ENCODE peak calls at places on chromosomes 13 and 19, in ten cellular contexts. H, V, A, M, D, G, J, X, B and P are unnamed samples.
A peak's percentile ranks its signal among the peaks of the same experiment; 100 is the strongest.

GRCh38 chr13:48531416-48532145 is 1.3 kb downstream of the RCBTB2 start:
- DNase-seq in M (no peak), J (no peak), D (no peak), G (no peak), B (no peak), H (no peak), A (no peak), X (no peak), V (no peak), P (no peak)

GRCh38 chr19:12649941-12650340 is 16.6 kb downstream of the MAN2B1 start:
- DNase-seq in M (no peak), X (no peak), H (no peak), A (no peak), D (no peak), B (no peak), G (no peak), V (no peak), J (no peak), P (no peak)

GRCh38 chr19:16002380-16002779 is 53.6 kb downstream of the OR10H4 start:
- DNase-seq in A (no peak), H (no peak), B (no peak), X (no peak), J (no peak), V (no peak), G (no peak), M (no peak), D (no peak), P (no peak)

GRCh38 chr13:23380534-23380933 is 53.0 kb downstream of the SACS start:
- DNase-seq in D (no peak), X (peak; percentile 34), B (no peak), V (no peak), A (no peak), J (no peak), G (no peak), M (peak; percentile 30), H (no peak), P (peak; percentile 81)

GRCh38 chr13:51920267-51920666 is 58.5 kb downstream of the CCDC70 start:
- DNase-seq in B (no peak), V (no peak), D (peak; percentile 55), J (no peak), H (no peak), A (no peak), M (no peak), G (no peak), X (no peak), P (no peak)

GRCh38 chr19:51246153-51246552 is 4.7 kb upstream of the SIGLECL1 start:
- DNase-seq in B (no peak), J (no peak), M (no peak), H (no peak), X (no peak), G (peak; percentile 16), D (no peak), A (no peak), V (no peak), P (no peak)

GRCh38 chr13:92719868-92720267 is 506.7 kb upstream of the GPC6 start:
- DNase-seq in V (no peak), X (no peak), H (no peak), D (no peak), J (no peak), B (no peak), A (no peak), M (no peak), G (peak; percentile 77), P (no peak)

GRCh38 chr19:56084835-56085536 is 36.1 kb downstream of the ZNF787 start:
- DNase-seq in D (no peak), X (no peak), G (no peak), V (no peak), M (no peak), H (no peak), J (no peak), A (no peak), B (no peak), P (no peak)

DNA sequence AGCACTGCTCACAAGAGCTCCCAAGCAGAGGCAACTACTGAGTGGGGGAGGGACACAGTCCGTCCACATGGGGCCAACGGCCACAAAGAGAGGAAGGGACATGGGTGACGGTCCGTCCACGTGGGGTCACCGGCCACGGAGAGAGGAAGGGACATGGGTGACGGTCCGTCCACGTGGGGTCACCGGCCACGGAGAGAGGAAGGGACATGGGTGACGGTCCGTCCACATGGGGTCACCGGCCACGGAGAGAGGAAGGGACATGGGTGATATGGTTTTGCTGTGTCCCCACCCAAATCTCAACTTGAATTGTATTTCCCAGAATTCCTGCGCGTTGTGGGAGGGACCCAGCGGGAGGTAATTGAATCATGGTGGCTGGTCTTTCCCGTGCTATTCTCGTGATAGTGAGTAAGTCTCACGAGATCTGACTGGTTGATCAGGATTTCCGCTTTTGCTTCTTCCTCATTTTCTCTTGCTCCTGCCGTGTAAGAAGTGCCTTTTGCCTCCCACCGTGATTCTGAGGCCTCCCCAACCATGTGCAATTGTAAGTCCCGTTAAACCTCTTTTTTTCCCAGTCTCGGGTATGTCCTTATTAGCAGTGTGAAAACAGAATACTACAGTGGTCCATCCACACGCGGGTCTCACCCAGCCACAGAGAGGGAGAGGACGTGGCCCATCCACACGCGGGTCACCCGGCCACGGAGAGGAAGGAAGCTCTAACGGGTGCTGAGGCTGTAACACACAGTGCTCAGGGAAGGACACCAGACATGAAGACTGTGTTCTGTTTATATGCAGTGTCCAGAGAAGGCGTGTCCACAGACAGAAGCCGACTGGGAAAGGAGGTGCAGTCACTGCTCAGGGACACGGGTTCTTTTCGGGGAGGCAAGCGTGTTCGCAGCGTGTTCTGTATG is 48.5 kb downstream of the GAS6 start:
- DNase-seq in G (no peak), H (no peak), D (no peak), B (peak; percentile 34), J (no peak), A (no peak), V (no peak), M (no peak), X (no peak), P (no peak)
- H3K4me3 ChIP-seq in G (no peak overlapping the region), H (peak overlapping the region; percentile 28), D (no peak overlapping the region), B (peak overlapping the region; percentile 28), J (no peak overlapping the region), A (no peak overlapping the region), V (peak overlapping the region; percentile 30), M (no peak overlapping the region), X (no peak overlapping the region), P (no peak overlapping the region)

GRCh38 chr19:17679526-17680234 is 8.5 kb downstream of the UNC13A start:
- DNase-seq in V (no peak), B (no peak), A (no peak), J (no peak), M (no peak), D (no peak), H (no peak), X (no peak), G (peak; percentile 37), P (no peak)

GRCh38 chr19:17682273-17682672 is 5.9 kb downstream of the UNC13A start:
- DNase-seq in M (no peak), D (no peak), J (no peak), A (no peak), X (no peak), B (no peak), H (no peak), V (no peak), G (no peak), P (no peak)

GRCh38 chr19:17683078-17683477 is 5.1 kb downstream of the UNC13A start:
- DNase-seq in V (no peak), H (no peak), X (no peak), B (no peak), A (no peak), J (no peak), M (no peak), G (no peak), D (no peak), P (no peak)

GRCh38 chr19:17680235-17680722 is 7.9 kb downstream of the UNC13A start:
- DNase-seq in H (peak; percentile 21), J (no peak), D (peak; percentile 95), B (peak; percentile 88), V (no peak), X (peak; percentile 86), G (peak; percentile 64), A (peak; percentile 28), M (peak; percentile 62), P (peak; percentile 7)

DNA sequence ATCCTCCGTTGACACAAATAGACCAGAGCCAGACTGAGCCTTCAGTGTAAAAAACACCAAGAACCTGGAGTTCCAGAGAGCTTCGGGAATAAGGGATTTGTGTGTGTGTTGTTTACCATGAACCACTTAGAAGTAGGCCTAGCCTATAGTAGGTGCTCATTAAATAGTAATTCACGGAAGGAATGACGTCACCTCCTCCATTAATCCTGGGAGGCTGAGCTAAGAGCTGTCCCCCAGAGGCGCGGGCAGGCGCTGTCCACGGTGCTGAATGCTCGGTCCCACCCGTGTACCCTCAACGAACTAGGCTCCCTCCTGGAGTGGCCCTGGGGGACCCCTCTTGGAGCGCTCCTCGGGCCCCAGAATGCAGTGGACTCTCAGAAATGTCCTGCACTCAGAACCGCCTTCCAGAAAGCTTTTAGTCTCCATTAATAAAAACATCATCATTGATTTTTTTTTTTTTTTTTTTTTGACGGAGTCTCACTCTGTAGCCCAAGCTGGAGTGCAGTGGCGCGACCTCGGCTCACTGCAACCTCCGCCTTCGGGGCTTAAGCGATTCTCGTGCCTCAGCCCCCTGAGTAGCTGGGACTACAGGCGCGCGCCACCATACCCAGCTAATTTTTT is 6.5 kb downstream of the UNC13A start:
- DNase-seq in X (peak; percentile 77), A (no peak), H (no peak), D (peak; percentile 69), G (peak; percentile 85), M (peak; percentile 60), B (peak; percentile 51), V (no peak), J (no peak), P (no peak)
- H3K4me3 ChIP-seq in X (no peak overlapping the region), A (no peak overlapping the region), H (no peak overlapping the region), D (no peak overlapping the region), G (no peak overlapping the region), M (no peak overlapping the region), B (no peak overlapping the region), V (no peak overlapping the region), J (no peak overlapping the region), P (no peak overlapping the region)

DNA sequence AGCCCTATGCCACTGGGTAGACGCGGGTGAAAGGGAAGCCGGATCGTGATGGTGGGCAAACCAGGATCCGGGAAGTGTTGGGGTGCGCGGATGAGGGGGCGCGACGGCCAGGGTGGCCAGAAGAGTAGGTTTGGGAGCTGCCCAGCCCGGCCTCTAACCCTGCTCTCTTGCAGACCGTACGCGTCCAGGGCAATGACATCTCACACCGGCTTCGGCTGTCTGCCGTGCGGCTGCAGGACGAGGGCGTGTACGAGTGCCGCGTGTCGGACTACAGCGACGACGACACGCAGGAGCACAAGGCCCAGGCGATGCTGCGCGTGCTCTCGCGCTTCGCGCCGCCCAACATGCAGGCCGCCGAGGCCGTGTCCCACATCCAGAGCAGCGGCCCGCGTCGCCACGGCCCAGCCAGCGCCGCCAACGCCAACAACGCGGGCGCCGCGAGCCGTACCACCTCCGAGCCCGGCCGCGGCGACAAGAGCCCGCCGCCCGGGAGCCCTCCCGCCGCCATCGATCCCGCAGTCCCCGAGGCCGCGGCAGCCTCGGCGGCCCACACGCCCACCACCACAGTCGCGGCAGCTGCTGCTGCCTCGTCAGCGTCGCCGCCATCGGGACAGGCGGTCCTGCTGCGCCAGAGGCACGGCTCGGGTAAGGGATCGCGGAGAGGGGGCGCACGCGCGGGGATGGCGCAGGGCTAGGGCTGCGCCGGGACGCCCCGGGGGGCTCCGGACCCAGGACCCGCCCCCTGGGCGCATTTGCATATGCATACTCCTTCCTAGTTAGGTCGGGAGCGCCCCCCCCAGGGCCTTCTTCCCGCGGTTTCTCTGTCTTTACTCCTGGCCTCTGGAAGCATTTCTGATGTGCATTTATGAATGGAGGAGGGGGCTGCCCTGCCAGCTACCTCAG is 4.1 kb downstream of the VSTM2B start:
- DNase-seq in X (peak; percentile 32), V (no peak), H (no peak), A (no peak), M (no peak), B (no peak), D (no peak), G (peak; percentile 81), J (no peak), P (no peak)
- H3K4me3 ChIP-seq in X (no peak overlapping the region), V (no peak overlapping the region), H (no peak overlapping the region), A (no peak overlapping the region), M (no peak overlapping the region), B (no peak overlapping the region), D (no peak overlapping the region), G (peak overlapping the region; percentile 84), J (no peak overlapping the region), P (no peak overlapping the region)

DNA sequence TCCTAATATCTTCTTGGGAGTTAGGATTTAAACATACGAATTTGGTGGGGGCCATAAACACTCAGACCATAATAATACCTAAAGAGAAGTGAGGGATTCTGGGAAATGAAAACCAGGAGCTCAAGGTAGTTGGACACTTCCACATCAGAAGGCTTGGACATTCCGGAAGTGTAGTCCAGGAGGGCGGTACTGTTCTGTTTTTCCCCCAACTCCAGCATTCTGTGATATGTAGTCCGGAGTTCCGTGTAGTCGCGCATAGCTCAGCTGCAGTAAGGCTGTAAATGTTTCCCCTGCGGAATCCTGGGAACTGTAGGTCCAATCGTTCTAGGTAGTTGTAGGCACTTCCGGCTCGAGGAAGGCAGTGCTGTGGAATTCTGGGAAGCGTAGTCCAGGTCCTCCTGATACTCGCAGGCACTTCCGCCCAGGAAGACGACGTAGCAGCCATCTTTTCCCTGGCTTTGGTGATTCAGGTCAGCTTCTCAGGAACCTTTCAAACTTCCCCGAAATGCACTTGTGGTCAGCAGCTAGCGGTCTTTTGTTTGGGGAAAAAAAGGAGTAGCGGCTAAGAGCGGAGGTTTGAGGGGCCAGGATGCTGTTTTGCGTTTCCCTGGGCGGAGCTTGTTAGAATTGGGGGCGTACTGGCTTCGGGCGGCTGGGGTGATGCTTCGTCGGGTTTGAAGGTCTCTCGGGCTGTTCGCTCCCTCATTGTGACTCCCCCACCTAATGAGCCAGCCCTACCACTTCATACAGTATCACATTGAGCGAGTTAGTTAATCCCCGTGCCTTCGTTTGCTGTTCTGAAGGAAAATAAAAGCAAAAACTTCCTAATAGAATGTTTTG is at the start of gene ZNF226:
- DNase-seq in V (peak; percentile 50), D (peak; percentile 96), H (peak; percentile 24), A (peak; percentile 70), M (peak; percentile 99), X (peak; percentile 97), G (peak; percentile 99), J (peak; percentile 98), B (peak; percentile 95), P (peak; percentile 96)
- H3K4me3 ChIP-seq in V (peak within 1 kb of the TSS; percentile 72), D (peak within 1 kb of the TSS; percentile 80), H (peak within 1 kb of the TSS; percentile 87), A (peak within 1 kb of the TSS; percentile 52), M (peak within 1 kb of the TSS; percentile 97), X (peak within 1 kb of the TSS; percentile 54), G (peak within 1 kb of the TSS; percentile 62), J (peak within 1 kb of the TSS; percentile 75), B (peak within 1 kb of the TSS; percentile 83), P (peak within 1 kb of the TSS; percentile 95)